ENCODE peak calls at places on chromosome 18, in five cellular contexts. E is H9, W is Karpas-422, K is astrocyte, Y is PC-9. Q is an unnamed sample.

GRCh38 chr18:11146238-11146946 is 3.0 kb downstream of the PIEZO2 start:
- DNase-seq in Y (no peak), K (no peak), E (peak; percentile 46), W (no peak), Q (no peak)

GRCh38 chr18:68839701-68840100 is 41.8 kb downstream of the CCDC102B start:
- DNase-seq in W (no peak), E (no peak), Y (no peak), K (peak; percentile 49), Q (no peak)

GRCh38 chr18:28013064-28013463 is 163.9 kb downstream of the CDH2 start:
- DNase-seq in K (no peak), E (no peak), Y (no peak), W (no peak), Q (no peak)

GRCh38 chr18:26777316-26778053 is 88.0 kb downstream of the AQP4 start:
- DNase-seq in E (peak; percentile 50), K (peak; percentile 6), Y (no peak), W (no peak), Q (peak; percentile 37)

GRCh38 chr18:39494211-39494896 is 1928.8 kb upstream of the CELF4 start:
- DNase-seq in K (no peak), W (no peak), Y (no peak), E (no peak), Q (no peak)

GRCh38 chr18:25253136-25253535 is 98.8 kb downstream of the ZNF521 start:
- DNase-seq in E (no peak), K (no peak), W (no peak), Y (no peak), Q (no peak)

GRCh38 chr18:22844184-22844583 is 88.9 kb upstream of the RBBP8 start:
- DNase-seq in K (peak; percentile 47), W (no peak), Y (peak; percentile 8), E (no peak), Q (peak; percentile 83)

GRCh38 chr18:78518805-78519204 is 460.8 kb upstream of the SALL3 start:
- DNase-seq in W (no peak), E (peak; percentile 20), Y (no peak), K (no peak), Q (no peak)

GRCh38 chr18:11607897-11608296 is 1.5 kb upstream of the SLC35G4 start:
- DNase-seq in W (no peak), E (no peak), K (no peak), Y (no peak), Q (no peak)

GRCh38 chr18:54269924-54270844 is 867 bp downstream of the POLI start:
- DNase-seq in K (peak; percentile 29), Y (peak; percentile 25), E (peak; percentile 86), W (no peak), Q (peak; percentile 71)

GRCh38 chr18:14092625-14093361 is 39.4 kb downstream of the ZNF519 start:
- DNase-seq in W (no peak), K (no peak), Y (no peak), E (no peak), Q (no peak)

GRCh38 chr18:11689031-11689971 is at the start of gene GNAL:
- DNase-seq in E (peak; percentile 88), K (peak; percentile 86), Y (peak; percentile 39), W (no peak), Q (peak; percentile 80)

GRCh38 chr18:79378416-79379250 is 17.1 kb upstream of the NFATC1 start:
- DNase-seq in E (peak; percentile 92), W (peak; percentile 76), K (peak; percentile 36), Y (peak; percentile 70), Q (peak; percentile 71)

GRCh38 chr18:42931501-42931900 is 184.0 kb downstream of the RIT2 start:
- DNase-seq in E (no peak), Y (no peak), K (peak; percentile 87), W (no peak), Q (no peak)

GRCh38 chr18:7325126-7325430 is 94.2 kb downstream of the LRRC30 start:
- DNase-seq in W (no peak), Y (peak; percentile 20), E (no peak), K (no peak), Q (peak; percentile 78)

GRCh38 chr18:79245517-79246001 is 150.2 kb upstream of the NFATC1 start:
- DNase-seq in W (no peak), Y (peak; percentile 66), E (no peak), K (no peak), Q (no peak)

GRCh38 chr18:32276896-32277295 is 87.1 kb downstream of the MEP1B start:
- DNase-seq in E (no peak), W (no peak), K (peak; percentile 11), Y (no peak), Q (no peak)

GRCh38 chr18:41073372-41073954 is 881.6 kb upstream of the PIK3C3 start:
- DNase-seq in E (no peak), Y (no peak), K (peak; percentile 90), W (no peak), Q (peak; percentile 50)

GRCh38 chr18:22962004-22962403 is 28.9 kb downstream of the RBBP8 start:
- DNase-seq in Y (no peak), K (no peak), W (no peak), E (no peak), Q (no peak)

GRCh38 chr18:23932385-23933067 is 82.0 kb upstream of the TTC39C start:
- DNase-seq in E (no peak), Y (no peak), W (no peak), K (no peak), Q (no peak)

GRCh38 chr18:67553471-67553870 is 37.0 kb upstream of the DSEL start:
- DNase-seq in W (no peak), Y (no peak), K (peak; percentile 55), E (no peak), Q (no peak)

GRCh38 chr18:36697905-36698304 is 130.9 kb downstream of the TPGS2 start:
- DNase-seq in Y (peak; percentile 44), W (no peak), K (peak; percentile 96), E (no peak), Q (peak; percentile 91)

GRCh38 chr18:47595816-47596501 is 334.5 kb downstream of the SMAD2 start:
- DNase-seq in Y (no peak), E (peak; percentile 48), K (no peak), W (peak; percentile 82), Q (no peak)

DNA sequence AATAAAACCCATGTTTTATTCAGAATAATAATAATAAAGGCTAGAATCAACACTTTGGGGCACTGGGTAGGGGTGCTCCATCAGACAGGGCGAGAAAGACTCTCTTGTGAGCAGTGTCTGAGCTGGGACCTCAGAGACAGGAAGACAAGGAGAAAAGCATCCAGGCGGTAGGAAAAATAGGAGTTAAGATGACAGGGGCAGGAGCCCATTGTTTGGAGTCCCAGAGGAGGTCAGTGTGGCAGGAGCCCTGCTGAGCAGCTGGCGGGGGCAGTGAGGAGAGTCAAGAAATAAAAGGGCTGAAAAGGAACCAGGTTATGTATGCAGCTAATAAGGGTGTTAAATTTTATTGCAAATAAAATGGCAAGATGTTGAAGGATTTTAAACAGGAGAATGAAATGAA is 457.4 kb downstream of the FBXO15 start:
- DNase-seq in K (no peak), E (no peak), W (no peak), Y (no peak), Q (no peak)
- H2AFZ ChIP-seq in K (no peak overlapping the region), E (no peak overlapping the region), W (no peak overlapping the region), Y (no peak overlapping the region), Q (no peak overlapping the region)

DNA sequence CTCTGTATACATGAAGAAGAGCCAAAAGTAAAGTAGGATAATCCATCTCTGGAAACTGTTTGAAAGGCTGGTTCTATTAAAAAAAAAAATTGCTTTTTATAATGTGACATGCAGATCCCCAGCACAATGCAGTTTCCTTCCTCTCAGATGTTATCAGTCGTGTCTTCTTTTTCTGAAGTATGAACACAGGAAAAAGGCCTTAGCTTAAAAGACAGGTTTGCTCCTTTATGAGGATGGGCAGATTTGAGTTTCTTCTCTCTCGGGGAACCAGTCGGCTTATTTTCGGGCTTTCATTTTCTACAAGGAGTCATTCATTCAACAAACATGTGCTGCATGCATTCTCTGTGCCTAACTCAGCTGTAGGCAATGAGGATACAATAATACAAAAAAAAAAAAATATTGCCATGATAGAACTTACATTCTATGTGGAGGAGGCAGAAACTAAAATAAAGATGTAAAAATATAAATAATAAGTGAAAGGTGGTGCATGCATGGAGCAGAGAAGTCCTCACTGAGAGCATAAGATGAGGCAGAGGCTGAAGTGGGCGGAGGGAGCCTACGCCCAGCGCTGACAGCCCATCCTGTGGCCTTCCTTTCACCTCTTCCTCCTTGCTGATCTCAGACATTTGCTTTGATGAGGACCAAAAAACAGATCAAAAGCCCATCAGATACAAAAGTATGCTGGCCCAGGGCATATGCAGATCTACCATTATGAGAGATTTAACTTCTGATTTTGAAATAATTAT is at the start of gene CD226:
- DNase-seq in W (no peak), K (no peak), E (no peak), Y (no peak), Q (no peak)
- H2AFZ ChIP-seq in W (peak within 1 kb of the TSS; percentile 8), K (no peak within 1 kb of the TSS), E (no peak within 1 kb of the TSS), Y (no peak within 1 kb of the TSS), Q (no peak within 1 kb of the TSS)

DNA sequence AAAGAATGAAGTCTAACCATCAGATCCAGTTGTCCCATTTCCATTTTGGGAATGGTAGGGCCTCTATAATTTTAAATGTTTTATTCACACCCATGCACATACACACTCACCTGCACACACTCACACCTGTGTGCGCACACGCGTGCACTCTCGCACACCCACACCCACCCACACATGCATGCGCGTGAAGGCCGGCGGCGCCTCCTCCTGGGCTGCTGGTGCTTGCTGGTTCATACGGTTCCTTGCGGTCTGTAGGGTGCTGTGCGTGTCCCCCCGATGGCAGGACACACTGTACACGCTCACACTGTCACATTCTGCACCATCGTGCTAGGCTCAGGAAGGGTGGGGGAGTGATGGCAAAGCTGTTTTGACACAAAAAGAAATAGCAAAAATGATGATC is 63.2 kb downstream of the TSHZ1 start:
- DNase-seq in Y (no peak), W (no peak), K (no peak), E (no peak), Q (no peak)
- H2AFZ ChIP-seq in Y (no peak overlapping the region), W (no peak overlapping the region), K (no peak overlapping the region), E (no peak overlapping the region), Q (no peak overlapping the region)

DNA sequence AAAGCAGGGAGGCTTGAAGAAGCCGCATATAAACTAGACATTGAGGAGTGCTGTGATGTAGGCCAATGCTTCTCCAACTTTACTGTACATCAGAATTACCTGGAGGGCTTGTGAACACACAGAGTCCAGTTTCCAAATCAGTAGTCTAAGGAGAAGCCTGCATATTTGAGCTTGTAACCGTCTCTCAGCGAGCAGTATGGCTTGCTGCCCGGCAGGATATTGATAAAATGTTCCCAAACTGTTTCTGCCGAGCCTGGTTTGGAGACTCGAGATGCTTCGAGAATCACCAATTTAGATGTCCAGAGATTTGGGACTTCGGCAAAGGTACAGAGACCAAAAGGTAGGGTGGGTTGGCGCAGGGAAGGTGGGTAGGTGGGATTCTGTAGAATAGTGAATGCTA is 11.0 kb upstream of the RAB31 start:
- DNase-seq in Y (no peak), E (no peak), W (no peak), K (no peak), Q (no peak)
- H2AFZ ChIP-seq in Y (no peak overlapping the region), E (no peak overlapping the region), W (no peak overlapping the region), K (no peak overlapping the region), Q (no peak overlapping the region)

DNA sequence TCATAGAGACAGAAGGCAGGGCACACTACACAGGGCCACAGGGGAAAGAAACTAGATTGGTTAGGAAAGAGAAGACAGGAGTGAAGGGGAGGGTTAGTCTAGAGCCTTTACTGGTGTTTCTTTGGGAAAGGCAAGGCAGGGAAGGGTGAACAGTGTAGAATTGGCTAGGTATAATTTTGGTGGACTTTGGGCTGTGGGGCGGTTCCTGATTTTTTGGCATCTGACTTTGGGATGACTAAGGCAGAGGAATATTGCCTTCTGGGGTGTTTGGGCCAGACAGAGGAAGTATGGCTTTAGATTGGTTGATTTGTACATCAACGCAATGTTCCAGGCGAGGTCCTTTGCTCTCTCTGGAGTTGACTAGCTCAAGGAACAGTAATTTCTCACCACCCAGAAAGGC is 534.8 kb downstream of the DCC start:
- DNase-seq in W (no peak), K (no peak), E (no peak), Y (no peak), Q (no peak)
- H2AFZ ChIP-seq in W (no peak overlapping the region), K (no peak overlapping the region), E (no peak overlapping the region), Y (no peak overlapping the region), Q (no peak overlapping the region)

GRCh38 chr18:63508634-63509033 is 31.9 kb downstream of the SERPINB5 start:
- DNase-seq in Y (peak; percentile 2), E (no peak), W (no peak), K (no peak), Q (no peak)
- H2AFZ ChIP-seq in Y (no peak overlapping the region), E (no peak overlapping the region), W (no peak overlapping the region), K (no peak overlapping the region), Q (no peak overlapping the region)

Q was measured in mammary epithelial cell.